ENCODE peak calls at places on chromosomes 7 and 10, in seven cellular contexts. D, T, I, Z, G, A and L are unnamed samples.

GRCh38 chr7:133081119-133081604 is 728 bp downstream of the CHCHD3 start:
- DNase-seq in D (no peak), T (peak), I (peak), Z (no peak), G (peak), A (no peak), L (no peak)

GRCh38 chr10:78540355-78541076 is 506.9 kb downstream of the RPS24 start:
- DNase-seq in D (no peak), T (no peak), I (no peak), Z (no peak), G (no peak), A (no peak), L (no peak)

GRCh38 chr7:96968981-96969380 is 36.4 kb upstream of the DLX6 start:
- DNase-seq in D (no peak), T (no peak), I (no peak), Z (no peak), G (no peak), A (no peak), L (no peak)

GRCh38 chr7:130419652-130420051 is 21.2 kb downstream of the CEP41 start:
- DNase-seq in D (no peak), T (no peak), I (no peak), Z (no peak), G (no peak), A (no peak), L (no peak)

GRCh38 chr7:76303057-76303828 is 770 bp downstream of the HSPB1 start:
- DNase-seq in D (peak), T (peak), I (peak), Z (peak), G (peak), A (peak), L (peak)

GRCh38 chr7:471866-472639 is 47.6 kb downstream of the PDGFA start:
- DNase-seq in D (no peak), T (peak), I (no peak), Z (no peak), G (peak), A (peak), L (no peak)

GRCh38 chr7:96061844-96062243 is 260.1 kb downstream of the SLC25A13 start:
- DNase-seq in D (no peak), T (no peak), I (no peak), Z (no peak), G (no peak), A (no peak), L (no peak)

GRCh38 chr10:110880012-110880411 is 8.3 kb downstream of the PDCD4 start:
- DNase-seq in D (no peak), T (no peak), I (no peak), Z (no peak), G (no peak), A (no peak), L (peak)

GRCh38 chr7:75691793-75692543 is 46.8 kb downstream of the HIP1 start:
- DNase-seq in D (no peak), T (no peak), I (no peak), Z (no peak), G (peak), A (no peak), L (no peak)

GRCh38 chr7:126574838-126575250 is 677.9 kb downstream of the GRM8 start:
- DNase-seq in D (peak), T (no peak), I (no peak), Z (no peak), G (no peak), A (no peak), L (no peak)

GRCh38 chr7:157752832-157753291 is 416.1 kb downstream of the DNAJB6 start:
- DNase-seq in D (no peak), T (no peak), I (peak), Z (no peak), G (no peak), A (no peak), L (no peak)

GRCh38 chr7:81457858-81458522 is 311.9 kb downstream of the HGF start:
- DNase-seq in D (peak), T (no peak), I (no peak), Z (no peak), G (no peak), A (no peak), L (no peak)

GRCh38 chr10:124802313-124802675 is 675 bp downstream of the ABRAXAS2 start:
- DNase-seq in D (no peak), T (peak), I (no peak), Z (no peak), G (no peak), A (no peak), L (no peak)

GRCh38 chr10:79274279-79275104 is 72.8 kb upstream of the PPIF start:
- DNase-seq in D (no peak), T (no peak), I (peak), Z (no peak), G (no peak), A (no peak), L (no peak)

GRCh38 chr10:3777876-3778707 is 6.9 kb downstream of the KLF6 start:
- DNase-seq in D (no peak), T (no peak), I (no peak), Z (no peak), G (no peak), A (no peak), L (no peak)

GRCh38 chr10:111874586-111874985 is 309.0 kb downstream of the GPAM start:
- DNase-seq in D (no peak), T (no peak), I (no peak), Z (no peak), G (no peak), A (no peak), L (no peak)

GRCh38 chr7:52502281-52502680 is 533.2 kb upstream of the POM121L12 start:
- DNase-seq in D (no peak), T (no peak), I (no peak), Z (no peak), G (no peak), A (no peak), L (no peak)

GRCh38 chr7:154677454-154677853 is 325.5 kb downstream of the PAXIP1 start:
- DNase-seq in D (no peak), T (peak), I (no peak), Z (no peak), G (no peak), A (no peak), L (no peak)

GRCh38 chr10:97279121-97279815 is 13.2 kb downstream of the ARHGAP19 start:
- DNase-seq in D (no peak), T (peak), I (no peak), Z (no peak), G (peak), A (no peak), L (peak)

GRCh38 chr7:95690367-95690947 is 81.9 kb upstream of the DYNC1I1 start:
- DNase-seq in D (peak), T (peak), I (peak), Z (peak), G (peak), A (no peak), L (peak)

GRCh38 chr7:127792528-127793342 is 140.7 kb downstream of the SND1 start:
- DNase-seq in D (no peak), T (peak), I (no peak), Z (no peak), G (peak), A (peak), L (no peak)

GRCh38 chr7:7521259-7521658 is 14.4 kb downstream of the COL28A1 start:
- DNase-seq in D (no peak), T (peak), I (no peak), Z (no peak), G (no peak), A (no peak), L (no peak)
- TF ChIP-seq JUND in D (no peak), T (no peak), I (no peak), Z (no peak), G (no peak), A (no peak), L (no peak)

GRCh38 chr7:88092676-88092999 is 127.2 kb downstream of the SRI start:
- DNase-seq in D (no peak), T (no peak), I (no peak), Z (no peak), G (no peak), A (no peak), L (no peak)
- TF ChIP-seq JUND in D (no peak), T (no peak), I (no peak), Z (no peak), G (no peak), A (no peak), L (no peak)

GRCh38 chr7:104106106-104106505 is 101.7 kb downstream of the ORC5 start:
- DNase-seq in D (no peak), T (peak), I (no peak), Z (no peak), G (peak), A (no peak), L (no peak)
- TF ChIP-seq JUND in D (no peak), T (no peak), I (no peak), Z (no peak), G (no peak), A (no peak), L (no peak)

GRCh38 chr10:12455774-12456173 is 106.4 kb downstream of the CAMK1D start:
- DNase-seq in D (no peak), T (no peak), I (no peak), Z (no peak), G (no peak), A (no peak), L (no peak)
- TF ChIP-seq JUND in D (peak), T (no peak), I (no peak), Z (no peak), G (no peak), A (no peak), L (no peak)

DNA sequence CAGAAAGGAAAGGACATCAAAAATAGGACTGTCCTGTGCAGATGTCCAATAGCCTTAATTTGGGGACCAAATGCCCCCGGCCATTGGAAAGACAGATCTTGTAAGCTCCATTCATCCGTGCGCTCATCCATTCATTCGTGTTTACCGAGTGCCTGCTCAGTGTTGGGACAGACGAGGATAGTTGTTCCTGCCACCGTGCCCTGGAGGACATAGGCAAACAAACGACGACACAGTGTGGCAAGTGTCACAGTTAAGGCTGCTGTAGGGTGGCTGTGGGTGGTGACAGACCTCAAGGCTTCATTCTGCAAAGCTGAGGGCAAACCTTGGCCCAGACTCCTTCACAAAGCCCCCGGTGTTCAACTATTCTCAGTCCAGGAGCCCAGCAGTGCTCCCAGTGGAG is 27.6 kb downstream of the MKI67 start:
- DNase-seq in D (no peak), T (no peak), I (no peak), Z (no peak), G (no peak), A (no peak), L (no peak)
- TF ChIP-seq JUND in D (no peak), T (no peak), I (no peak), Z (no peak), G (no peak), A (no peak), L (no peak)

GRCh38 chr7:18889436-18889835 is 228.0 kb downstream of the TWIST1 start:
- DNase-seq in D (no peak), T (no peak), I (peak), Z (no peak), G (no peak), A (no peak), L (no peak)

GRCh38 chr7:18893156-18893555 is 224.3 kb downstream of the TWIST1 start:
- DNase-seq in D (no peak), T (no peak), I (no peak), Z (no peak), G (no peak), A (no peak), L (no peak)

GRCh38 chr7:18886801-18887200 is 230.6 kb downstream of the TWIST1 start:
- DNase-seq in D (no peak), T (no peak), I (no peak), Z (no peak), G (no peak), A (no peak), L (no peak)

GRCh38 chr7:18890885-18891621 is 226.4 kb downstream of the TWIST1 start:
- DNase-seq in D (no peak), T (no peak), I (no peak), Z (no peak), G (no peak), A (no peak), L (no peak)

DNA sequence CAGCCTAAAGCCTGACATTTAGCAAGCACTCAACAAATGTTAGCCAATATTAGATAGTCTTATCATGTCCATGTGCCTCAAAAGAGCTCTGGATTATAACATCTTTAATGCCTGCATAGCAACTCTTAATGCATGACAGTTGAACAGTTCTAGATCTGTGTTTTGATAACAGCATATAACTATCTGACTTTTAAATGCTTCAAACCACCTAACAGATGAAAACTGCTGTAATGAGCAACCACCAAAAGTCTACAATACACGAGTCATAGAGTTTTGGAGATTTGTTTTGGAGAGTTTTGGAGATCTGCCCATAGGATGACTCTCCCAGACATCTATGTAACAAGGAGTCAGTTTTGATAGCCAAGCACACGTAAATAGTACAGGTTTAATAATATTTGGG is 227.3 kb downstream of the TWIST1 start:
- DNase-seq in D (no peak), T (no peak), I (peak), Z (no peak), G (no peak), A (no peak), L (no peak)
- TF ChIP-seq JUND in D (no peak), T (no peak), I (peak), Z (no peak), G (no peak), A (no peak), L (no peak)

DNA sequence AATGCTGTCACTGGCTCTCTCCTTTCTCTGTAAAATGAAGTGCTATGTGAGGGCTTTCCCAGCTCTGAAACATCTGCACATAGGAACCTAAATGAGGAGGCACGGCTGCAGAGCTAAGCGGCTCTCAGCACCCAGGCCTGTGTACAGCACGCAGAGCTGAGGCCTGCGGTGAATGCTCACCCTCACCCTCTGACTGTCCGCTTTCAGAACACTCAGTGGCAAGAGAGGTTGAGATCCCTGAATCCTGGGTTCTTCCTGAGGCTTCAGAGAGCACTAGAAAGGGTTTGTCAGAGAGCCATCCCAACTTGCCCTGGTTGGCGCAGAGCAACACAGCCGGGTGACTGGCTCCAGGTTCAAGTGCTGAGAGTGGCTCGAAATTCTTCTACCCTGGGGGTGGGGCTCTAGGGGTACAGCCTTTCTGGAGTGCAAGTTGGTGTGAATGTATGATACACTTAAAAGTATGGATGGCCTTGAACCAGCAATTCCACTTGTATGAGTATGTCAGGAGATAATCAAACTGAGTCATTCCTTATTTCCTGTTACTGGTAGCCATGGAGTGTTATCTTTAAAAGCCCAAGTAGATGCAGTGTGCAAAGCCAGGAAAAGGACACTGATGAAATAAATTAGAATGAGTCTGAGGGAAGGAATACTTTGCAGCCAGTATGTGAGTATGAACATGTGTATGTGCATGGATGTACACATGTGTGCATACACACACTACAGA is 1.7 kb upstream of the CCDC201 start:
- DNase-seq in D (no peak), T (no peak), I (no peak), Z (no peak), G (peak), A (no peak), L (no peak)
- TF ChIP-seq JUND in D (peak), T (no peak), I (peak), Z (no peak), G (no peak), A (no peak), L (no peak)

GRCh38 chr10:6695519-6695918 is 115.4 kb upstream of the PRKCQ start:
- DNase-seq in D (no peak), T (no peak), I (no peak), Z (no peak), G (no peak), A (no peak), L (no peak)
- TF ChIP-seq JUND in D (no peak), T (no peak), I (no peak), Z (no peak), G (no peak), A (no peak), L (no peak)

GRCh38 chr10:142371-142770 is 7.1 kb downstream of the ZMYND11 start:
- DNase-seq in D (no peak), T (no peak), I (no peak), Z (no peak), G (no peak), A (no peak), L (no peak)
- TF ChIP-seq JUND in D (no peak), T (no peak), I (no peak), Z (no peak), G (no peak), A (no peak), L (no peak)